ENCODE peak calls at places on chromosomes 1 and 21, in seven cellular contexts. One of them, this sample, is unnamed.

GRCh38 chr1:53656916-53657170 is 82.1 kb downstream of the GLIS1 start:
- DNase-seq in nephron progenitor cell: no peak
- DNase-seq in activated CD8-positive, alpha-beta memory T cell treated with anti-CD3 and anti-CD28 coated beads, Interleukin-2, amount 50 U/mL, for 4 hours: no peak
- DNase-seq in ureter: no peak
- DNase-seq in BJ: no peak
- DNase-seq in HTR-8/SVneo: no peak
- DNase-seq in left ventricle myocardium superior: no peak
- DNase-seq in this sample: no peak

GRCh38 chr1:31102501-31102950 is 37.0 kb upstream of the PUM1 start:
- DNase-seq in nephron progenitor cell: no peak
- DNase-seq in HTR-8/SVneo: peak
- DNase-seq in left ventricle myocardium superior: peak
- DNase-seq in BJ: peak
- DNase-seq in ureter: peak
- DNase-seq in activated CD8-positive, alpha-beta memory T cell treated with anti-CD3 and anti-CD28 coated beads, Interleukin-2, amount 50 U/mL, for 4 hours: no peak
- DNase-seq in this sample: no peak

GRCh38 chr1:86515597-86515996 is 31.3 kb upstream of the CLCA4 start:
- DNase-seq in nephron progenitor cell: no peak
- DNase-seq in BJ: no peak
- DNase-seq in ureter: no peak
- DNase-seq in activated CD8-positive, alpha-beta memory T cell treated with anti-CD3 and anti-CD28 coated beads, Interleukin-2, amount 50 U/mL, for 4 hours: no peak
- DNase-seq in left ventricle myocardium superior: no peak
- DNase-seq in HTR-8/SVneo: peak
- DNase-seq in this sample: no peak

GRCh38 chr1:20729990-20730689 is 2.4 kb downstream of the SH2D5 start:
- DNase-seq in HTR-8/SVneo: no peak
- DNase-seq in left ventricle myocardium superior: peak
- DNase-seq in activated CD8-positive, alpha-beta memory T cell treated with anti-CD3 and anti-CD28 coated beads, Interleukin-2, amount 50 U/mL, for 4 hours: no peak
- DNase-seq in BJ: no peak
- DNase-seq in nephron progenitor cell: no peak
- DNase-seq in ureter: peak
- DNase-seq in this sample: no peak

GRCh38 chr1:18452550-18452949 is 28.2 kb upstream of the KLHDC7A start:
- DNase-seq in HTR-8/SVneo: peak
- DNase-seq in activated CD8-positive, alpha-beta memory T cell treated with anti-CD3 and anti-CD28 coated beads, Interleukin-2, amount 50 U/mL, for 4 hours: no peak
- DNase-seq in left ventricle myocardium superior: no peak
- DNase-seq in BJ: no peak
- DNase-seq in nephron progenitor cell: no peak
- DNase-seq in ureter: no peak
- DNase-seq in this sample: no peak

GRCh38 chr1:206850401-206850800 is 15.0 kb upstream of the IL20 start:
- DNase-seq in left ventricle myocardium superior: no peak
- DNase-seq in activated CD8-positive, alpha-beta memory T cell treated with anti-CD3 and anti-CD28 coated beads, Interleukin-2, amount 50 U/mL, for 4 hours: no peak
- DNase-seq in nephron progenitor cell: no peak
- DNase-seq in BJ: no peak
- DNase-seq in HTR-8/SVneo: no peak
- DNase-seq in ureter: no peak
- DNase-seq in this sample: no peak

GRCh38 chr1:157073944-157074685 is 25.5 kb downstream of the ETV3L start:
- DNase-seq in ureter: peak
- DNase-seq in BJ: no peak
- DNase-seq in activated CD8-positive, alpha-beta memory T cell treated with anti-CD3 and anti-CD28 coated beads, Interleukin-2, amount 50 U/mL, for 4 hours: peak
- DNase-seq in nephron progenitor cell: peak
- DNase-seq in left ventricle myocardium superior: peak
- DNase-seq in HTR-8/SVneo: no peak
- DNase-seq in this sample: peak

GRCh38 chr21:33968082-33968997 is 52.7 kb upstream of the ATP5PO start:
- DNase-seq in left ventricle myocardium superior: no peak
- DNase-seq in activated CD8-positive, alpha-beta memory T cell treated with anti-CD3 and anti-CD28 coated beads, Interleukin-2, amount 50 U/mL, for 4 hours: no peak
- DNase-seq in BJ: peak
- DNase-seq in HTR-8/SVneo: peak
- DNase-seq in ureter: no peak
- DNase-seq in nephron progenitor cell: no peak
- DNase-seq in this sample: no peak

GRCh38 chr21:25360593-25360992 is 246.7 kb downstream of the MRPL39 start:
- DNase-seq in left ventricle myocardium superior: no peak
- DNase-seq in HTR-8/SVneo: no peak
- DNase-seq in BJ: no peak
- DNase-seq in ureter: no peak
- DNase-seq in nephron progenitor cell: no peak
- DNase-seq in activated CD8-positive, alpha-beta memory T cell treated with anti-CD3 and anti-CD28 coated beads, Interleukin-2, amount 50 U/mL, for 4 hours: no peak
- DNase-seq in this sample: no peak

GRCh38 chr1:74005533-74005932 is 192.4 kb downstream of the LRRIQ3 start:
- DNase-seq in BJ: no peak
- DNase-seq in activated CD8-positive, alpha-beta memory T cell treated with anti-CD3 and anti-CD28 coated beads, Interleukin-2, amount 50 U/mL, for 4 hours: no peak
- DNase-seq in ureter: no peak
- DNase-seq in left ventricle myocardium superior: no peak
- DNase-seq in HTR-8/SVneo: no peak
- DNase-seq in nephron progenitor cell: no peak
- DNase-seq in this sample: no peak

GRCh38 chr1:35319988-35320713 is 51.6 kb downstream of the ZMYM4 start:
- DNase-seq in ureter: no peak
- DNase-seq in activated CD8-positive, alpha-beta memory T cell treated with anti-CD3 and anti-CD28 coated beads, Interleukin-2, amount 50 U/mL, for 4 hours: no peak
- DNase-seq in HTR-8/SVneo: no peak
- DNase-seq in left ventricle myocardium superior: peak
- DNase-seq in BJ: no peak
- DNase-seq in nephron progenitor cell: no peak
- DNase-seq in this sample: peak

GRCh38 chr1:245258271-245258920 is 103.6 kb downstream of the KIF26B start:
- DNase-seq in ureter: no peak
- DNase-seq in activated CD8-positive, alpha-beta memory T cell treated with anti-CD3 and anti-CD28 coated beads, Interleukin-2, amount 50 U/mL, for 4 hours: no peak
- DNase-seq in nephron progenitor cell: no peak
- DNase-seq in BJ: no peak
- DNase-seq in left ventricle myocardium superior: no peak
- DNase-seq in HTR-8/SVneo: no peak
- DNase-seq in this sample: no peak

GRCh38 chr1:43847882-43848281 is 85.7 kb upstream of the ARTN start:
- DNase-seq in nephron progenitor cell: no peak
- DNase-seq in HTR-8/SVneo: no peak
- DNase-seq in BJ: no peak
- DNase-seq in activated CD8-positive, alpha-beta memory T cell treated with anti-CD3 and anti-CD28 coated beads, Interleukin-2, amount 50 U/mL, for 4 hours: no peak
- DNase-seq in ureter: no peak
- DNase-seq in left ventricle myocardium superior: no peak
- DNase-seq in this sample: no peak

GRCh38 chr1:234710936-234711335 is 101.0 kb upstream of the IRF2BP2 start:
- DNase-seq in activated CD8-positive, alpha-beta memory T cell treated with anti-CD3 and anti-CD28 coated beads, Interleukin-2, amount 50 U/mL, for 4 hours: no peak
- DNase-seq in HTR-8/SVneo: no peak
- DNase-seq in BJ: no peak
- DNase-seq in ureter: peak
- DNase-seq in left ventricle myocardium superior: no peak
- DNase-seq in nephron progenitor cell: no peak
- DNase-seq in this sample: no peak

GRCh38 chr1:113255038-113255727 is 135.1 kb upstream of the MAGI3 start:
- DNase-seq in nephron progenitor cell: no peak
- DNase-seq in left ventricle myocardium superior: no peak
- DNase-seq in HTR-8/SVneo: no peak
- DNase-seq in ureter: no peak
- DNase-seq in BJ: no peak
- DNase-seq in activated CD8-positive, alpha-beta memory T cell treated with anti-CD3 and anti-CD28 coated beads, Interleukin-2, amount 50 U/mL, for 4 hours: no peak
- DNase-seq in this sample: no peak

GRCh38 chr1:181972256-181972655 is 89.3 kb downstream of the ZNF648 start:
- DNase-seq in left ventricle myocardium superior: no peak
- DNase-seq in nephron progenitor cell: no peak
- DNase-seq in activated CD8-positive, alpha-beta memory T cell treated with anti-CD3 and anti-CD28 coated beads, Interleukin-2, amount 50 U/mL, for 4 hours: no peak
- DNase-seq in ureter: no peak
- DNase-seq in HTR-8/SVneo: no peak
- DNase-seq in BJ: no peak
- DNase-seq in this sample: no peak

GRCh38 chr1:179941439-179941838 is 13.2 kb upstream of the CEP350 start:
- DNase-seq in left ventricle myocardium superior: no peak
- DNase-seq in nephron progenitor cell: no peak
- DNase-seq in HTR-8/SVneo: no peak
- DNase-seq in ureter: no peak
- DNase-seq in BJ: no peak
- DNase-seq in activated CD8-positive, alpha-beta memory T cell treated with anti-CD3 and anti-CD28 coated beads, Interleukin-2, amount 50 U/mL, for 4 hours: no peak
- DNase-seq in this sample: no peak

GRCh38 chr1:201741763-201742342 is 87.1 kb upstream of the IPO9 start:
- DNase-seq in ureter: no peak
- DNase-seq in activated CD8-positive, alpha-beta memory T cell treated with anti-CD3 and anti-CD28 coated beads, Interleukin-2, amount 50 U/mL, for 4 hours: no peak
- DNase-seq in BJ: no peak
- DNase-seq in HTR-8/SVneo: no peak
- DNase-seq in nephron progenitor cell: no peak
- DNase-seq in left ventricle myocardium superior: no peak
- DNase-seq in this sample: no peak

GRCh38 chr1:6776895-6777294 is 8.4 kb upstream of the CAMTA1 start:
- DNase-seq in activated CD8-positive, alpha-beta memory T cell treated with anti-CD3 and anti-CD28 coated beads, Interleukin-2, amount 50 U/mL, for 4 hours: no peak
- DNase-seq in HTR-8/SVneo: no peak
- DNase-seq in left ventricle myocardium superior: no peak
- DNase-seq in nephron progenitor cell: no peak
- DNase-seq in ureter: no peak
- DNase-seq in BJ: no peak
- DNase-seq in this sample: no peak

GRCh38 chr21:46116846-46117585 is 19.1 kb downstream of the COL6A2 start:
- DNase-seq in HTR-8/SVneo: no peak
- DNase-seq in left ventricle myocardium superior: peak
- DNase-seq in BJ: no peak
- DNase-seq in ureter: no peak
- DNase-seq in nephron progenitor cell: peak
- DNase-seq in activated CD8-positive, alpha-beta memory T cell treated with anti-CD3 and anti-CD28 coated beads, Interleukin-2, amount 50 U/mL, for 4 hours: peak
- DNase-seq in this sample: peak

GRCh38 chr1:40210514-40211204 is 37.1 kb upstream of the TMCO2 start:
- DNase-seq in left ventricle myocardium superior: no peak
- DNase-seq in HTR-8/SVneo: no peak
- DNase-seq in BJ: no peak
- DNase-seq in ureter: no peak
- DNase-seq in nephron progenitor cell: no peak
- DNase-seq in activated CD8-positive, alpha-beta memory T cell treated with anti-CD3 and anti-CD28 coated beads, Interleukin-2, amount 50 U/mL, for 4 hours: no peak
- DNase-seq in this sample: no peak

GRCh38 chr1:47183308-47184089 is 6.3 kb downstream of the PDZK1IP1 start:
- DNase-seq in HTR-8/SVneo: no peak
- DNase-seq in nephron progenitor cell: no peak
- DNase-seq in left ventricle myocardium superior: no peak
- DNase-seq in activated CD8-positive, alpha-beta memory T cell treated with anti-CD3 and anti-CD28 coated beads, Interleukin-2, amount 50 U/mL, for 4 hours: no peak
- DNase-seq in ureter: no peak
- DNase-seq in BJ: no peak
- DNase-seq in this sample: no peak

GRCh38 chr1:226619031-226619430 is 70.5 kb downstream of the STUM start:
- DNase-seq in BJ: no peak
- DNase-seq in activated CD8-positive, alpha-beta memory T cell treated with anti-CD3 and anti-CD28 coated beads, Interleukin-2, amount 50 U/mL, for 4 hours: no peak
- DNase-seq in nephron progenitor cell: no peak
- DNase-seq in left ventricle myocardium superior: no peak
- DNase-seq in HTR-8/SVneo: no peak
- DNase-seq in ureter: no peak
- DNase-seq in this sample: no peak

GRCh38 chr1:205567716-205568115 is 63.2 kb downstream of the CDK18 start:
- DNase-seq in ureter: peak
- DNase-seq in activated CD8-positive, alpha-beta memory T cell treated with anti-CD3 and anti-CD28 coated beads, Interleukin-2, amount 50 U/mL, for 4 hours: no peak
- DNase-seq in left ventricle myocardium superior: no peak
- DNase-seq in HTR-8/SVneo: no peak
- DNase-seq in BJ: no peak
- DNase-seq in nephron progenitor cell: no peak
- DNase-seq in this sample: no peak

GRCh38 chr1:183416850-183417690 is 1.1 kb downstream of the NMNAT2 start:
- DNase-seq in nephron progenitor cell: peak
- DNase-seq in HTR-8/SVneo: peak
- DNase-seq in BJ: no peak
- DNase-seq in left ventricle myocardium superior: peak
- DNase-seq in activated CD8-positive, alpha-beta memory T cell treated with anti-CD3 and anti-CD28 coated beads, Interleukin-2, amount 50 U/mL, for 4 hours: peak
- DNase-seq in ureter: peak
- DNase-seq in this sample: peak

GRCh38 chr1:161864577-161864976 is 98.5 kb downstream of the ATF6 start:
- DNase-seq in nephron progenitor cell: no peak
- DNase-seq in left ventricle myocardium superior: no peak
- DNase-seq in BJ: no peak
- DNase-seq in ureter: no peak
- DNase-seq in activated CD8-positive, alpha-beta memory T cell treated with anti-CD3 and anti-CD28 coated beads, Interleukin-2, amount 50 U/mL, for 4 hours: no peak
- DNase-seq in HTR-8/SVneo: peak
- DNase-seq in this sample: no peak

GRCh38 chr1:61285371-61285885 is 203.1 kb downstream of the NFIA start:
- DNase-seq in HTR-8/SVneo: no peak
- DNase-seq in BJ: no peak
- DNase-seq in ureter: no peak
- DNase-seq in activated CD8-positive, alpha-beta memory T cell treated with anti-CD3 and anti-CD28 coated beads, Interleukin-2, amount 50 U/mL, for 4 hours: no peak
- DNase-seq in nephron progenitor cell: no peak
- DNase-seq in left ventricle myocardium superior: no peak
- DNase-seq in this sample: no peak

GRCh38 chr1:172607145-172607544 is 51.8 kb upstream of the FASLG start:
- DNase-seq in HTR-8/SVneo: no peak
- DNase-seq in BJ: no peak
- DNase-seq in nephron progenitor cell: no peak
- DNase-seq in ureter: no peak
- DNase-seq in activated CD8-positive, alpha-beta memory T cell treated with anti-CD3 and anti-CD28 coated beads, Interleukin-2, amount 50 U/mL, for 4 hours: no peak
- DNase-seq in left ventricle myocardium superior: no peak
- DNase-seq in this sample: no peak

GRCh38 chr1:42922687-42923366 is 35.8 kb downstream of the SLC2A1 start:
- DNase-seq in HTR-8/SVneo: peak
- DNase-seq in ureter: no peak
- DNase-seq in left ventricle myocardium superior: no peak
- DNase-seq in BJ: peak
- DNase-seq in activated CD8-positive, alpha-beta memory T cell treated with anti-CD3 and anti-CD28 coated beads, Interleukin-2, amount 50 U/mL, for 4 hours: peak
- DNase-seq in nephron progenitor cell: peak
- DNase-seq in this sample: no peak

GRCh38 chr1:223001653-223002634 is 141.1 kb downstream of the TLR5 start:
- DNase-seq in ureter: no peak
- DNase-seq in HTR-8/SVneo: no peak
- DNase-seq in activated CD8-positive, alpha-beta memory T cell treated with anti-CD3 and anti-CD28 coated beads, Interleukin-2, amount 50 U/mL, for 4 hours: no peak
- DNase-seq in nephron progenitor cell: no peak
- DNase-seq in BJ: no peak
- DNase-seq in left ventricle myocardium superior: no peak
- DNase-seq in this sample: no peak

GRCh38 chr1:244012232-244012631 is 38.9 kb upstream of the ZBTB18 start:
- DNase-seq in HTR-8/SVneo: no peak
- DNase-seq in BJ: peak
- DNase-seq in activated CD8-positive, alpha-beta memory T cell treated with anti-CD3 and anti-CD28 coated beads, Interleukin-2, amount 50 U/mL, for 4 hours: no peak
- DNase-seq in ureter: no peak
- DNase-seq in left ventricle myocardium superior: peak
- DNase-seq in nephron progenitor cell: no peak
- DNase-seq in this sample: no peak

GRCh38 chr1:42529724-42530161 is 66.7 kb downstream of the CCDC30 start:
- DNase-seq in left ventricle myocardium superior: no peak
- DNase-seq in HTR-8/SVneo: peak
- DNase-seq in BJ: peak
- DNase-seq in nephron progenitor cell: no peak
- DNase-seq in ureter: no peak
- DNase-seq in activated CD8-positive, alpha-beta memory T cell treated with anti-CD3 and anti-CD28 coated beads, Interleukin-2, amount 50 U/mL, for 4 hours: no peak
- DNase-seq in this sample: no peak

GRCh38 chr1:226558293-226558692 is 9.7 kb downstream of the STUM start:
- DNase-seq in left ventricle myocardium superior: no peak
- DNase-seq in nephron progenitor cell: no peak
- DNase-seq in ureter: no peak
- DNase-seq in BJ: no peak
- DNase-seq in activated CD8-positive, alpha-beta memory T cell treated with anti-CD3 and anti-CD28 coated beads, Interleukin-2, amount 50 U/mL, for 4 hours: no peak
- DNase-seq in HTR-8/SVneo: no peak
- DNase-seq in this sample: no peak

This sample was measured in heart left ventricle.